ENCODE peak calls at places on chromosomes 1 and 21, in five cellular contexts. One of them, this sample, is unnamed.

GRCh38 chr1:22861764-22862440 is 110.8 kb downstream of the LACTBL1 start:
- DNase-seq in HCT116: peak
- DNase-seq in H1: no peak
- DNase-seq in GM12878: no peak
- DNase-seq in NT2/D1: no peak
- DNase-seq in this sample: peak

GRCh38 chr1:93770640-93771039 is 89.0 kb upstream of the BCAR3 start:
- DNase-seq in HCT116: no peak
- DNase-seq in NT2/D1: no peak
- DNase-seq in GM12878: no peak
- DNase-seq in H1: no peak
- DNase-seq in this sample: no peak

GRCh38 chr1:54577612-54578011 is 29.6 kb downstream of the ACOT11 start:
- DNase-seq in GM12878: no peak
- DNase-seq in H1: no peak
- DNase-seq in HCT116: no peak
- DNase-seq in NT2/D1: no peak
- DNase-seq in this sample: no peak

GRCh38 chr1:187474266-187474665 is 645.5 kb downstream of the PLA2G4A start:
- DNase-seq in HCT116: no peak
- DNase-seq in NT2/D1: no peak
- DNase-seq in H1: no peak
- DNase-seq in GM12878: no peak
- DNase-seq in this sample: no peak

GRCh38 chr1:200512191-200512590 is 102.4 kb upstream of the ZNF281 start:
- DNase-seq in GM12878: no peak
- DNase-seq in HCT116: no peak
- DNase-seq in NT2/D1: no peak
- DNase-seq in H1: no peak
- DNase-seq in this sample: no peak

GRCh38 chr1:41811051-41811795 is 107.5 kb downstream of the HIVEP3 start:
- DNase-seq in GM12878: no peak
- DNase-seq in HCT116: no peak
- DNase-seq in NT2/D1: no peak
- DNase-seq in H1: no peak
- DNase-seq in this sample: no peak

GRCh38 chr1:209675567-209676154 is 449 bp downstream of the G0S2 start:
- DNase-seq in GM12878: no peak
- DNase-seq in HCT116: no peak
- DNase-seq in NT2/D1: peak
- DNase-seq in H1: no peak
- DNase-seq in this sample: no peak

GRCh38 chr1:39178541-39179431 is 25.7 kb upstream of the MACF1 start:
- DNase-seq in GM12878: no peak
- DNase-seq in HCT116: peak
- DNase-seq in NT2/D1: no peak
- DNase-seq in H1: no peak
- DNase-seq in this sample: peak

GRCh38 chr1:192003295-192004083 is 154.8 kb upstream of the RGS18 start:
- DNase-seq in GM12878: no peak
- DNase-seq in NT2/D1: no peak
- DNase-seq in H1: no peak
- DNase-seq in HCT116: no peak
- DNase-seq in this sample: no peak

GRCh38 chr1:38261574-38261973 is 215.0 kb upstream of the POU3F1 start:
- DNase-seq in NT2/D1: no peak
- DNase-seq in HCT116: no peak
- DNase-seq in GM12878: no peak
- DNase-seq in H1: no peak
- DNase-seq in this sample: no peak

GRCh38 chr1:244751271-244751895 is 84.1 kb upstream of the COX20 start:
- DNase-seq in H1: no peak
- DNase-seq in NT2/D1: no peak
- DNase-seq in HCT116: no peak
- DNase-seq in GM12878: no peak
- DNase-seq in this sample: no peak

GRCh38 chr1:168636200-168636599 is 59.8 kb downstream of the XCL1 start:
- DNase-seq in NT2/D1: no peak
- DNase-seq in H1: no peak
- DNase-seq in GM12878: no peak
- DNase-seq in HCT116: no peak
- DNase-seq in this sample: no peak

GRCh38 chr1:58290685-58291372 is 255.7 kb downstream of the OMA1 start:
- DNase-seq in NT2/D1: peak
- DNase-seq in GM12878: no peak
- DNase-seq in HCT116: no peak
- DNase-seq in H1: peak
- DNase-seq in this sample: no peak

GRCh38 chr1:202272446-202272845 is 69.3 kb downstream of the UBE2T start:
- DNase-seq in HCT116: no peak
- DNase-seq in H1: no peak
- DNase-seq in NT2/D1: no peak
- DNase-seq in GM12878: no peak
- DNase-seq in this sample: no peak

GRCh38 chr1:202268817-202269216 is 72.9 kb downstream of the UBE2T start:
- DNase-seq in HCT116: no peak
- DNase-seq in H1: no peak
- DNase-seq in NT2/D1: no peak
- DNase-seq in GM12878: no peak
- DNase-seq in this sample: no peak

GRCh38 chr1:202274611-202275010 is 67.1 kb downstream of the UBE2T start:
- DNase-seq in NT2/D1: no peak
- DNase-seq in H1: no peak
- DNase-seq in GM12878: no peak
- DNase-seq in HCT116: peak
- DNase-seq in this sample: peak

GRCh38 chr1:202268032-202268431 is 73.7 kb downstream of the UBE2T start:
- DNase-seq in NT2/D1: no peak
- DNase-seq in H1: no peak
- DNase-seq in HCT116: no peak
- DNase-seq in GM12878: no peak
- DNase-seq in this sample: no peak

DNA sequence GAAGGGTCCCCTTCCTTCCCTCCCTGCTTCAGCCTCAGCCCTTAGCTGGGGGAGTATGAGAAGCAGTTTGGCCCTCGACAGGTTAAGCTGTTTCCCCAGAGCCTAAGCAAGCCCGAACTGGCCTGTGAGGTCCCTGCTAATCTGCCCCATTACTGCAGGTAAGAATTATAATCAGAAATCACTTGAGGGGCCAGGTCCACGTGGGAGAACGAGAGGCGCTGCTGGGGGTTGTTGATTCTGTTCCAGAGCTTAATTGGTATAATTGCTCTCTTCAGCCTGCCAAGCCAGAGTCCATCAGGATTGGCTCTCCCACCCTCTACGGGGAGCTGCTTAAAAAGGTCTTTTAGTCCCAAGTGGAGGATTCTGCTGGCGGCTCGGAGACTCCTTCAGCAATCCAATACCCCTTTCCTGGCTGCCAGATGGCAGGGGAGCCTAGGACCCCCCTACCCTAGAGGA is 70.8 kb downstream of the UBE2T start:
- DNase-seq in GM12878: no peak
- DNase-seq in NT2/D1: no peak
- DNase-seq in HCT116: no peak
- DNase-seq in H1: no peak
- DNase-seq in this sample: no peak
- TF ChIP-seq ZNF274 in GM12878: no peak
- TF ChIP-seq ZNF274 in NT2/D1: no peak
- TF ChIP-seq ZNF274 in HCT116: no peak
- TF ChIP-seq ZNF274 in H1: no peak
- TF ChIP-seq ZNF274 in this sample: no peak

GRCh38 chr1:207811319-207811718 is 59.5 kb downstream of the CD46 start:
- DNase-seq in H1: no peak
- DNase-seq in HCT116: no peak
- DNase-seq in NT2/D1: no peak
- DNase-seq in GM12878: no peak
- DNase-seq in this sample: no peak

GRCh38 chr1:207813513-207813881 is 61.6 kb downstream of the CD46 start:
- DNase-seq in GM12878: no peak
- DNase-seq in H1: no peak
- DNase-seq in NT2/D1: no peak
- DNase-seq in HCT116: no peak
- DNase-seq in this sample: no peak

GRCh38 chr1:207810606-207811295 is 58.9 kb downstream of the CD46 start:
- DNase-seq in H1: no peak
- DNase-seq in HCT116: no peak
- DNase-seq in GM12878: no peak
- DNase-seq in NT2/D1: no peak
- DNase-seq in this sample: no peak

GRCh38 chr1:207812778-207813512 is 61.1 kb downstream of the CD46 start:
- DNase-seq in NT2/D1: no peak
- DNase-seq in HCT116: no peak
- DNase-seq in GM12878: no peak
- DNase-seq in H1: no peak
- DNase-seq in this sample: no peak

DNA sequence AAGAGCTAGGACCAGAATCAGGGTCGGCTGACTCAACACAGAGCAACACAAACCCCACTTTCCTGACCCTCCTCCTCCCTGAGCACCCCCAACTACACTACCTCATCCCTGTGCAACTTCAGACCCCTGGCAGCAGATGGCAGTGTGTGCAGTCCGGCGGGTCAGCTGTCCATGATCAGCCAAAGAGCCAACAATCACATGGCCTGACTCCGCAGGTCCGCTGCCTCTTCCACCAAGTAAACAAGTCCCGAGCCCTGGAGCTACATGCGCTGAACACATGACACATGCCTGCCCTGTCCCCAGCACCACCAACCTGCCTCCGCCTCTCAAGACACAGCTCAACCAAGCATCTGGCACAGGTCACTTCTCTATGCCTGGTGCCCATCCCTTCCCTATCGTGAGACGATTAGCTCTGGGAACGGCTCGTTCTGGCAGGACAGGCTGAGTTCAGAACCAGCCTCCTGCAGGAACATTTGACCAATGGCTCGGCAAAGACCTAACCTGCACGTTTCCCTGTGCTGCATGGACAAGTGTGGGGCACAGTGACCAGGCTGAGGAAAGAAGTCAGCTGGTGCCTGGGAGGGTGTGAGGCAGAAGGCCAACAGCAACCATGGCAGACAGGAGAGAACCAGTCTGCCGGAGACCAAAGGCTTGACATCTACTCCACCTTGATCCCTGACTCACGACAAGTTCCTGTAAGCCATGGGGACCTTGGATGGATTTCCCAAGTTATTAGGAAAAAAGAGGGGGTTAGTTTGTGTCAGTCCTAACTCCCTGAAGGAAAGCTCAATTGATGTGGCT is 60.3 kb downstream of the CD46 start:
- DNase-seq in GM12878: no peak
- DNase-seq in NT2/D1: peak
- DNase-seq in H1: no peak
- DNase-seq in HCT116: no peak
- DNase-seq in this sample: peak
- TF ChIP-seq ZNF274 in GM12878: no peak
- TF ChIP-seq ZNF274 in NT2/D1: no peak
- TF ChIP-seq ZNF274 in H1: no peak
- TF ChIP-seq ZNF274 in HCT116: no peak
- TF ChIP-seq ZNF274 in this sample: no peak

DNA sequence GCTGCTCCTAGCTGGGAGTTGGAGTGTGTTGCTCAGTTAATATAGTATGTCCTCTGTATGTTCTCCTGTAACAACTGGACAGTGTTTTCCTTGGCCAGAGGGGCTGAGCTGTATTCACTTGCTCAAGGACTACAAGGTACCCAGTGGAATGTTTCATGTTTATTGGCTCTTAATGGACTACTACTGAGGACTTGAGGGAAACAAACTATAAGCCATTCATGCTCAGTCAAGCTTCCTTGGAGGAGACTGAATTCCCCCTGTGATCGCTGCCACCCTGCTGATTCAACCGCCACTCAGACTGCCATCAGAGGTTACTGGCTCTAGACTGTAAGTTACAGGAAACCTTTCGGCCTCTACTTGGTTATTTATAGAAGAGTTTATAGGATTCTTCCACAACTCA is 166.6 kb downstream of the ZC3H11B start:
- DNase-seq in HCT116: no peak
- DNase-seq in NT2/D1: no peak
- DNase-seq in H1: no peak
- DNase-seq in GM12878: no peak
- DNase-seq in this sample: no peak
- TF ChIP-seq ZNF274 in HCT116: no peak
- TF ChIP-seq ZNF274 in NT2/D1: no peak
- TF ChIP-seq ZNF274 in H1: no peak
- TF ChIP-seq ZNF274 in GM12878: no peak
- TF ChIP-seq ZNF274 in this sample: no peak

DNA sequence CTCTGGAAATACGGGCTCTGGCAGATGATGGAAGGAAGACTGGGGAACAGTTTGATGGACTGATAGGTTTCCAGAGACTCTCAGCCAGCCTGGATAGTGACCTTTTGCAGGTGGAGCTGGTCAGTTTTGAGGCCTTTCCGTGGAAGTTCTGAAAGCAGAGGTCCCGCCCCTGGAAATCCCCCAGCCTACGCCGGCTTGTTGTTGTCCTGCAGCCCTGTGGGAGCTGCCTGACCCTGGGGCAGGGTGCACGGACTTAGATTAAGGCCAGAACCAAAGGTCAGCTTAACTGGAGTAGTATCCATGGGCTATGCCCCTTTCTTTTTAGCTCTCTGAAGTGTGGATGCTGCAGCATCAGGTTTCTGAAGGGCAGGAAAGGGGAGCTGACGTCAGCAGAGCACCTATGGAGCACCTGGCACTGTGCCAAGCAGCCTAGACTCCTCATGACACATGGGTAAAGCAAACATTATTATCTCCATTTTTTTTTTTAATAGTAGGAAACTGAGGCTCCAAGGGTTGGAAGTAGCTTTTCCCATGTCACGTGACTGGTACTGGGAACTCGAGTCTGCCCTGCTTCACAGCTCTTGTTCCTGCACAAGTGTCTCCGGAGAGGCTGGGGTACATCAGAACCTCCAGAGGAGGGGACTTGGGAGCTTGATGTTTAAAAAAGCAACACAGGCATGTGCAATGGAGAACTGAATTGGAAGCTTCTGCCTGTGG is 38.5 kb downstream of the IER5 start:
- DNase-seq in NT2/D1: no peak
- DNase-seq in HCT116: no peak
- DNase-seq in GM12878: no peak
- DNase-seq in H1: no peak
- DNase-seq in this sample: no peak
- TF ChIP-seq ZNF274 in NT2/D1: no peak
- TF ChIP-seq ZNF274 in HCT116: no peak
- TF ChIP-seq ZNF274 in GM12878: no peak
- TF ChIP-seq ZNF274 in H1: no peak
- TF ChIP-seq ZNF274 in this sample: no peak

GRCh38 chr1:64734289-64734652 is 10.6 kb upstream of the RAVER2 start:
- DNase-seq in GM12878: no peak
- DNase-seq in NT2/D1: no peak
- DNase-seq in H1: no peak
- DNase-seq in HCT116: no peak
- DNase-seq in this sample: no peak

GRCh38 chr1:64733576-64734288 is 11.1 kb upstream of the RAVER2 start:
- DNase-seq in NT2/D1: no peak
- DNase-seq in GM12878: no peak
- DNase-seq in H1: no peak
- DNase-seq in HCT116: no peak
- DNase-seq in this sample: no peak
- TF ChIP-seq ZNF274 in NT2/D1: no peak
- TF ChIP-seq ZNF274 in GM12878: no peak
- TF ChIP-seq ZNF274 in H1: no peak
- TF ChIP-seq ZNF274 in HCT116: no peak
- TF ChIP-seq ZNF274 in this sample: no peak

GRCh38 chr21:46188226-46189212 is 4.3 kb upstream of the SPATC1L start:
- DNase-seq in NT2/D1: peak
- DNase-seq in H1: no peak
- DNase-seq in HCT116: peak
- DNase-seq in GM12878: no peak
- DNase-seq in this sample: peak
- TF ChIP-seq ZNF274 in NT2/D1: no peak
- TF ChIP-seq ZNF274 in H1: no peak
- TF ChIP-seq ZNF274 in HCT116: no peak
- TF ChIP-seq ZNF274 in GM12878: no peak
- TF ChIP-seq ZNF274 in this sample: no peak

GRCh38 chr1:8061210-8061609 is 35.1 kb upstream of the ERRFI1 start:
- DNase-seq in NT2/D1: no peak
- DNase-seq in GM12878: no peak
- DNase-seq in H1: no peak
- DNase-seq in HCT116: peak
- DNase-seq in this sample: no peak
- TF ChIP-seq ZNF274 in NT2/D1: no peak
- TF ChIP-seq ZNF274 in GM12878: no peak
- TF ChIP-seq ZNF274 in H1: no peak
- TF ChIP-seq ZNF274 in HCT116: no peak
- TF ChIP-seq ZNF274 in this sample: no peak

This sample was measured in K562.